ENCODE peak calls at places on chromosomes 11 and 22, in six cellular contexts. One of them, this sample, is unnamed.

GRCh38 chr22:24162377-24162927 is 18.8 kb upstream of the SUSD2 start:
- DNase-seq in cardiac muscle cell: no peak
- DNase-seq in WERI-Rb-1: no peak
- DNase-seq in tibial nerve: no peak
- DNase-seq in progenitor cell of endocrine pancreas: no peak
- DNase-seq in A549: no peak
- DNase-seq in this sample: no peak

GRCh38 chr11:78061921-78062311 is 1.7 kb upstream of the THRSP start:
- DNase-seq in A549: no peak
- DNase-seq in WERI-Rb-1: peak; percentile 41
- DNase-seq in progenitor cell of endocrine pancreas: no peak
- DNase-seq in tibial nerve: no peak
- DNase-seq in cardiac muscle cell: peak; percentile 56
- DNase-seq in this sample: no peak

GRCh38 chr11:119205574-119206511 is at the start of gene CBL:
- DNase-seq in WERI-Rb-1: peak; percentile 95
- DNase-seq in tibial nerve: peak; percentile 98
- DNase-seq in A549: peak; percentile 91
- DNase-seq in progenitor cell of endocrine pancreas: peak; percentile 98
- DNase-seq in cardiac muscle cell: peak; percentile 92
- DNase-seq in this sample: peak; percentile 96

GRCh38 chr11:73415854-73416615 is 39.8 kb downstream of the RELT start:
- DNase-seq in WERI-Rb-1: peak; percentile 44
- DNase-seq in cardiac muscle cell: no peak
- DNase-seq in A549: no peak
- DNase-seq in tibial nerve: no peak
- DNase-seq in progenitor cell of endocrine pancreas: no peak
- DNase-seq in this sample: no peak

GRCh38 chr11:43944761-43945311 is 2.4 kb downstream of the C11orf96 start:
- DNase-seq in progenitor cell of endocrine pancreas: peak; percentile 32
- DNase-seq in WERI-Rb-1: peak; percentile 76
- DNase-seq in tibial nerve: peak; percentile 75
- DNase-seq in cardiac muscle cell: peak; percentile 57
- DNase-seq in A549: peak; percentile 79
- DNase-seq in this sample: peak; percentile 81

GRCh38 chr22:41226728-41227655 is 13.7 kb downstream of the CHADL start:
- DNase-seq in A549: no peak
- DNase-seq in progenitor cell of endocrine pancreas: no peak
- DNase-seq in tibial nerve: peak; percentile 8
- DNase-seq in cardiac muscle cell: no peak
- DNase-seq in WERI-Rb-1: no peak
- DNase-seq in this sample: no peak

GRCh38 chr11:11582261-11582701 is 39.5 kb downstream of the GALNT18 start:
- DNase-seq in cardiac muscle cell: no peak
- DNase-seq in WERI-Rb-1: no peak
- DNase-seq in progenitor cell of endocrine pancreas: no peak
- DNase-seq in A549: no peak
- DNase-seq in tibial nerve: no peak
- DNase-seq in this sample: no peak

GRCh38 chr22:39365406-39365782 is 15.6 kb downstream of the SYNGR1 start:
- DNase-seq in WERI-Rb-1: no peak
- DNase-seq in cardiac muscle cell: no peak
- DNase-seq in A549: no peak
- DNase-seq in progenitor cell of endocrine pancreas: no peak
- DNase-seq in tibial nerve: no peak
- DNase-seq in this sample: no peak

GRCh38 chr22:44129614-44129976 is 51.1 kb upstream of the PARVG start:
- DNase-seq in WERI-Rb-1: no peak
- DNase-seq in cardiac muscle cell: peak; percentile 33
- DNase-seq in A549: no peak
- DNase-seq in progenitor cell of endocrine pancreas: no peak
- DNase-seq in tibial nerve: no peak
- DNase-seq in this sample: no peak

DNA sequence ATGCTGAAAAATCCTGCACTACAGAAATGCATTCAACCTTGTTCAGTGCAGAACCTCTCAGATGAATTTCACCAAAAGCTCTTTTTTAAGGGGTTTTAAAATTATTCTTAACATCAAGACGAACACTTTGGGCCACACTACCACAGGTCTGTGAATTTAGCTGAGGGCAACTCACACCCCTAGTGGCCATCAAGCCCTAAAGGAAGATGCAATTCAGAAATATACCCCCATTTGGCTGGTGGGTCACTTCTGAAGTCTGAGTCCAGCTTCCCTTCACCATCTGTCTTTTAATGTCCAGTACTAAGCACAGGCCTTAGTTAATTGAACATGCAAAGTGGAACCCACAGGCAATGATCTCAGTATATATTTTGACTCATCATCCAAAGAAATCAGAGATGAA is 50.5 kb downstream of the FAM76B start:
- DNase-seq in progenitor cell of endocrine pancreas: no peak
- DNase-seq in WERI-Rb-1: peak; percentile 21
- DNase-seq in tibial nerve: no peak
- DNase-seq in A549: no peak
- DNase-seq in cardiac muscle cell: no peak
- DNase-seq in this sample: no peak
- TF ChIP-seq CTCF in progenitor cell of endocrine pancreas: no peak
- TF ChIP-seq CTCF in WERI-Rb-1: peak; percentile 48
- TF ChIP-seq CTCF in tibial nerve: no peak
- TF ChIP-seq CTCF in A549: no peak
- TF ChIP-seq CTCF in cardiac muscle cell: no peak
- TF ChIP-seq CTCF in this sample: peak; percentile 43

GRCh38 chr11:24437123-24437522 is 59.7 kb upstream of the LUZP2 start:
- DNase-seq in WERI-Rb-1: no peak
- DNase-seq in A549: no peak
- DNase-seq in tibial nerve: no peak
- DNase-seq in progenitor cell of endocrine pancreas: no peak
- DNase-seq in cardiac muscle cell: no peak
- DNase-seq in this sample: no peak
- TF ChIP-seq CTCF in WERI-Rb-1: peak; percentile 14
- TF ChIP-seq CTCF in A549: no peak
- TF ChIP-seq CTCF in tibial nerve: no peak
- TF ChIP-seq CTCF in progenitor cell of endocrine pancreas: no peak
- TF ChIP-seq CTCF in cardiac muscle cell: no peak
- TF ChIP-seq CTCF in this sample: no peak

GRCh38 chr11:1827095-1827797 is 7.5 kb upstream of the SYT8 start:
- DNase-seq in progenitor cell of endocrine pancreas: no peak
- DNase-seq in A549: peak; percentile 55
- DNase-seq in cardiac muscle cell: peak; percentile 92
- DNase-seq in WERI-Rb-1: no peak
- DNase-seq in tibial nerve: peak; percentile 38
- DNase-seq in this sample: peak; percentile 69

GRCh38 chr11:1827931-1828330 is 6.9 kb upstream of the SYT8 start:
- DNase-seq in A549: no peak
- DNase-seq in tibial nerve: no peak
- DNase-seq in WERI-Rb-1: no peak
- DNase-seq in cardiac muscle cell: no peak
- DNase-seq in progenitor cell of endocrine pancreas: no peak
- DNase-seq in this sample: no peak

GRCh38 chr11:1825039-1825740 is 9.6 kb upstream of the SYT8 start:
- DNase-seq in cardiac muscle cell: peak; percentile 52
- DNase-seq in A549: peak; percentile 85
- DNase-seq in WERI-Rb-1: peak; percentile 70
- DNase-seq in progenitor cell of endocrine pancreas: peak; percentile 86
- DNase-seq in tibial nerve: no peak
- DNase-seq in this sample: peak; percentile 77

GRCh38 chr11:1825785-1826451 is 8.9 kb upstream of the SYT8 start:
- DNase-seq in WERI-Rb-1: peak; percentile 5
- DNase-seq in cardiac muscle cell: no peak
- DNase-seq in tibial nerve: no peak
- DNase-seq in progenitor cell of endocrine pancreas: no peak
- DNase-seq in A549: no peak
- DNase-seq in this sample: no peak

DNA sequence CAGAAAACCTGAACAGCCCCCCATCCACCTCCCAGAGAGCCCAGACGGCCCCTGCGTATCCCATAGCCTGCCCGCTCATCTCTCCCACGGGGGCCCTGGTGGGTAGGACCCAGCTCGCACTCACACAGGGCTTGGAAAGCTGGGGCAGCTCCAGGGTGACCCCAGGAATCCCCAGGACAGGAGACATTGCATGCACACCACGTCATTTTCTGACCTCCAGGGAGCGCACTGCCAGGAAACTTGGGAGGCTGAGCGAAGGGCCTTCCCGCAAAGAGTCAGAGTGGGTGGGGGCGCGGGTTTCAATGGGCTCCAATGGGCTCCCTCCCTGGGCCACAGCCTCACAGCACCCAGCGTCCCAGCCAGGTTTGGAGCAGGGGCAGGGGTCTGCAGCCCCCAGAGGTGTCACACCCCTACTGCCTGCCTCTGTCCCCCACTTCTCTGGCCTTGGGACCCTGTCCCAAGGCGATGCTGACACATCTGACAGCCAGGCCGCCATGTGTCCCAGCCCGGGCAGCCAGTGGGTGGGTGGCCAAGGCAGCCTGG is 8.2 kb upstream of the SYT8 start:
- DNase-seq in progenitor cell of endocrine pancreas: no peak
- DNase-seq in cardiac muscle cell: peak; percentile 91
- DNase-seq in A549: peak; percentile 72
- DNase-seq in tibial nerve: no peak
- DNase-seq in WERI-Rb-1: peak; percentile 47
- DNase-seq in this sample: no peak
- TF ChIP-seq CTCF in progenitor cell of endocrine pancreas: no peak
- TF ChIP-seq CTCF in cardiac muscle cell: peak; percentile 48
- TF ChIP-seq CTCF in A549: no peak
- TF ChIP-seq CTCF in tibial nerve: no peak
- TF ChIP-seq CTCF in WERI-Rb-1: peak; percentile 58
- TF ChIP-seq CTCF in this sample: no peak

GRCh38 chr11:118001494-118001971 is 15.3 kb downstream of the IL10RA start:
- DNase-seq in WERI-Rb-1: no peak
- DNase-seq in progenitor cell of endocrine pancreas: no peak
- DNase-seq in A549: no peak
- DNase-seq in tibial nerve: no peak
- DNase-seq in cardiac muscle cell: no peak
- DNase-seq in this sample: no peak
- TF ChIP-seq CTCF in WERI-Rb-1: no peak
- TF ChIP-seq CTCF in progenitor cell of endocrine pancreas: no peak
- TF ChIP-seq CTCF in A549: no peak
- TF ChIP-seq CTCF in tibial nerve: no peak
- TF ChIP-seq CTCF in cardiac muscle cell: no peak
- TF ChIP-seq CTCF in this sample: no peak

DNA sequence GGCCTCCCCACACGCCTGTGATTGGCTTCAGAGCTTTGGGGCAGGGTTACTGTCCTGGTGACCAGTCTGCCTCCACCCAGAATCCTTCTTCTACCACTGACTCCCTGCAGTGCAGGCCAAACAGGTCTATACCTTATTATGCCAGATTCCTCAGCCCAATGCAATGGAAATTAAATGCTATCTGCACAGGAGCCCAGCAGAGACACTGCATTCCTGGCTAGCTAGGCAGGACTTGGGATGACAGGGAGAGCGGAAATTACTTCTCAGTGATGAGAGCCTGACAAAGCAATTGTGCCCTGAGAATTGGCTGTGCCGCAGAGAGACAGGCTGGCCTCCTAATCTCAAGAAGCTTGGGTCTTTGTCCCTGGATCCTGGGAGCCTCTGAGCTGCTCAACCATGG is 143.8 kb upstream of the NCAM1 start:
- DNase-seq in WERI-Rb-1: peak; percentile 28
- DNase-seq in progenitor cell of endocrine pancreas: no peak
- DNase-seq in cardiac muscle cell: no peak
- DNase-seq in tibial nerve: no peak
- DNase-seq in A549: no peak
- DNase-seq in this sample: no peak
- TF ChIP-seq CTCF in WERI-Rb-1: no peak
- TF ChIP-seq CTCF in progenitor cell of endocrine pancreas: no peak
- TF ChIP-seq CTCF in cardiac muscle cell: no peak
- TF ChIP-seq CTCF in tibial nerve: no peak
- TF ChIP-seq CTCF in A549: no peak
- TF ChIP-seq CTCF in this sample: no peak

GRCh38 chr11:32451808-32452207 is 16.5 kb upstream of the WT1 start:
- DNase-seq in progenitor cell of endocrine pancreas: no peak
- DNase-seq in A549: no peak
- DNase-seq in cardiac muscle cell: peak; percentile 94
- DNase-seq in tibial nerve: no peak
- DNase-seq in WERI-Rb-1: no peak
- DNase-seq in this sample: no peak

GRCh38 chr11:32447252-32447651 is 11.9 kb upstream of the WT1 start:
- DNase-seq in progenitor cell of endocrine pancreas: no peak
- DNase-seq in A549: no peak
- DNase-seq in cardiac muscle cell: no peak
- DNase-seq in tibial nerve: no peak
- DNase-seq in WERI-Rb-1: no peak
- DNase-seq in this sample: no peak

GRCh38 chr11:32446227-32446626 is 10.9 kb upstream of the WT1 start:
- DNase-seq in cardiac muscle cell: no peak
- DNase-seq in tibial nerve: no peak
- DNase-seq in A549: no peak
- DNase-seq in progenitor cell of endocrine pancreas: no peak
- DNase-seq in WERI-Rb-1: no peak
- DNase-seq in this sample: no peak

GRCh38 chr11:32450372-32450771 is 15.0 kb upstream of the WT1 start:
- DNase-seq in tibial nerve: no peak
- DNase-seq in progenitor cell of endocrine pancreas: no peak
- DNase-seq in A549: no peak
- DNase-seq in WERI-Rb-1: no peak
- DNase-seq in cardiac muscle cell: no peak
- DNase-seq in this sample: no peak

DNA sequence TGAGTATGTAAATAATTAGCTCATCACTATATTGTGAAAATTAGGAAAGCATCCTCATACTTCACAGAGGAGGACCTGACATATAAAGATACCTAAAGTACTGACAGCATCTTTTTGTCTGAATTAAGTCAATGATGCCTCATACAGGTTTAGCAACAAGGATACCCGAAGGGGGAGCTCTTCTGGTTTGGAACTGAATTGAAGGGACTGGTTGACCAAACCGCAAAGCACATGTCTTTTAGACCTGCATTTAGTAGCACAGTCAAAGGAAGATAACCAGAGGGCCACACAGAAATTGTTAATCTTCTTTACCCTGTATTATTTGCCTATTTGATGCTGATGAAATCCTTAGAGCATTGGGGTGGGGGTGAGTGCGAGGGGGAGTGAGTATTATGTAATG is 12.9 kb upstream of the WT1 start:
- DNase-seq in cardiac muscle cell: peak; percentile 76
- DNase-seq in WERI-Rb-1: no peak
- DNase-seq in A549: peak; percentile 36
- DNase-seq in progenitor cell of endocrine pancreas: no peak
- DNase-seq in tibial nerve: no peak
- DNase-seq in this sample: no peak
- TF ChIP-seq CTCF in cardiac muscle cell: peak; percentile 58
- TF ChIP-seq CTCF in WERI-Rb-1: peak; percentile 31
- TF ChIP-seq CTCF in A549: peak; percentile 45
- TF ChIP-seq CTCF in progenitor cell of endocrine pancreas: peak; percentile 48
- TF ChIP-seq CTCF in tibial nerve: no peak
- TF ChIP-seq CTCF in this sample: peak; percentile 64